ENCODE peak calls at places on chromosome 16, in four cellular contexts. H is T follicular helper cell; Y is CD4-positive, alpha-beta memory T cell; I is neural progenitor cell. P is an unnamed sample.

GRCh38 chr16:23807028-23807427 is 28.8 kb upstream of the PRKCB start:
- DNase-seq in H (no peak), Y (no peak), I (no peak), P (no peak)

GRCh38 chr16:83878838-83879237 is 20.1 kb upstream of the MLYCD start:
- DNase-seq in H (no peak), Y (no peak), I (peak), P (peak)

GRCh38 chr16:83727018-83727417 is 80.8 kb upstream of the HSBP1 start:
- DNase-seq in H (no peak), Y (no peak), I (no peak), P (no peak)

GRCh38 chr16:19177111-19177747 is 9.2 kb downstream of the SYT17 start:
- DNase-seq in H (no peak), Y (no peak), I (no peak), P (peak)

GRCh38 chr16:56534847-56535383 is 15.1 kb upstream of the BBS2 start:
- DNase-seq in H (no peak), Y (no peak), I (no peak), P (no peak)

GRCh38 chr16:54055864-54056263 is 230.7 kb downstream of the IRX3 start:
- DNase-seq in H (no peak), Y (no peak), I (no peak), P (no peak)

GRCh38 chr16:78684040-78684611 is 584.7 kb downstream of the WWOX start:
- DNase-seq in H (no peak), Y (no peak), I (no peak), P (no peak)

GRCh38 chr16:23709536-23709935 is 3.5 kb downstream of the ERN2 start:
- DNase-seq in H (no peak), Y (no peak), I (no peak), P (no peak)

GRCh38 chr16:31453255-31454204 is 5.8 kb upstream of the ARMC5 start:
- DNase-seq in H (no peak), Y (no peak), I (peak), P (peak)

GRCh38 chr16:6836771-6837170 is 495.9 kb upstream of the RBFOX1 start:
- DNase-seq in H (no peak), Y (no peak), I (no peak), P (peak)

GRCh38 chr16:68646948-68647659 is 2.0 kb downstream of the CDH3 start:
- DNase-seq in H (no peak), Y (no peak), I (no peak), P (peak)

GRCh38 chr16:30112197-30113030 is 923 bp downstream of the GDPD3 start:
- DNase-seq in H (no peak), Y (no peak), I (peak), P (peak)

GRCh38 chr16:1325673-1326371 is 7.6 kb upstream of the BAIAP3 start:
- DNase-seq in H (no peak), Y (no peak), I (no peak), P (no peak)

GRCh38 chr16:50933257-50933656 is 191.4 kb downstream of the CYLD start:
- DNase-seq in H (no peak), Y (no peak), I (no peak), P (no peak)

GRCh38 chr16:57003439-57004386 is 14.4 kb downstream of the NLRC5 start:
- DNase-seq in H (no peak), Y (no peak), I (no peak), P (peak)

GRCh38 chr16:19008770-19009169 is 25.0 kb downstream of the TMC7 start:
- DNase-seq in H (no peak), Y (no peak), I (no peak), P (no peak)

GRCh38 chr16:53504161-53504663 is 1.2 kb upstream of the AKTIP start:
- DNase-seq in H (no peak), Y (peak), I (peak), P (peak)

GRCh38 chr16:21598676-21599157 is 660 bp upstream of the METTL9 start:
- DNase-seq in H (peak), Y (no peak), I (no peak), P (no peak)

GRCh38 chr16:3070608-3071111 is 5.2 kb downstream of the IL32 start:
- DNase-seq in H (no peak), Y (no peak), I (no peak), P (no peak)

GRCh38 chr16:65012357-65012756 is 109.5 kb downstream of the CDH11 start:
- DNase-seq in H (no peak), Y (no peak), I (no peak), P (no peak)

GRCh38 chr16:88359008-88359407 is 23.8 kb upstream of the ZNF469 start:
- DNase-seq in H (no peak), Y (no peak), I (no peak), P (no peak)

GRCh38 chr16:782766-783403 is 5.3 kb downstream of the RPUSD1 start:
- DNase-seq in H (no peak), Y (no peak), I (no peak), P (peak)

GRCh38 chr16:53803998-53804397 is 100.0 kb downstream of the FTO start:
- DNase-seq in H (no peak), Y (no peak), I (no peak), P (no peak)

GRCh38 chr16:1612320-1613111 is at the start of gene CRAMP1:
- DNase-seq in H (peak), Y (no peak), I (peak), P (no peak)

GRCh38 chr16:28264656-28265055 is 27.7 kb upstream of the SBK1 start:
- DNase-seq in H (no peak), Y (no peak), I (no peak), P (peak)

GRCh38 chr16:11844499-11844898 is 6.8 kb downstream of the RSL1D1 start:
- DNase-seq in H (no peak), Y (no peak), I (no peak), P (no peak)

GRCh38 chr16:86651823-86652222 is 73.5 kb downstream of the FOXL1 start:
- DNase-seq in H (no peak), Y (no peak), I (no peak), P (no peak)

GRCh38 chr16:27723711-27724490 is 174.0 kb downstream of the KATNIP start:
- DNase-seq in H (no peak), Y (no peak), I (no peak), P (no peak)

GRCh38 chr16:57711-58110 is 4.1 kb downstream of the SNRNP25 start:
- DNase-seq in H (no peak), Y (no peak), I (no peak), P (no peak)

GRCh38 chr16:86888240-86889044 is 310.1 kb downstream of the FOXL1 start:
- DNase-seq in H (no peak), Y (no peak), I (no peak), P (no peak)

GRCh38 chr16:55622930-55623561 is 32.7 kb upstream of the SLC6A2 start:
- DNase-seq in H (no peak), Y (no peak), I (peak), P (peak)

GRCh38 chr16:81646561-81646960 is 132.5 kb upstream of the PLCG2 start:
- DNase-seq in H (no peak), Y (no peak), I (no peak), P (no peak)

GRCh38 chr16:70254965-70255286 is 3.2 kb upstream of the EXOSC6 start:
- DNase-seq in H (no peak), Y (no peak), I (no peak), P (no peak)

GRCh38 chr16:70495425-70496182 is 27.8 kb downstream of the COG4 start:
- DNase-seq in H (no peak), Y (no peak), I (no peak), P (no peak)

GRCh38 chr16:26464576-26465266 is 602.0 kb upstream of the C16orf82 start:
- DNase-seq in H (no peak), Y (no peak), I (no peak), P (no peak)

GRCh38 chr16:86565644-86566511 is 751 bp upstream of the FOXC2 start:
- DNase-seq in H (no peak), Y (no peak), I (peak), P (peak)

P was measured in left kidney.